ENCODE peak calls at places on chromosomes 7 and 10, in five cellular contexts. M is stimulated activated CD4-positive, alpha-beta T cell treated with anti-CD3 and anti-CD28 coated beads, Interleukin-15, amount 100 ng/mL, for 1 hour; Z is esophagus muscularis mucosa; W is amniotic stem cell; B is activated CD8-positive, alpha-beta memory T cell treated with anti-CD3 and anti-CD28 coated beads, Interleukin-2, amount 50 U/mL, for 48 hours. F is an unnamed sample.
A peak's percentile ranks its signal among the peaks of the same experiment; 100 is the strongest.

GRCh38 chr10:35565602-35566061 is 39.5 kb upstream of the GJD4 start:
- DNase-seq in M (no peak), Z (no peak), W (no peak), B (no peak), F (no peak)

GRCh38 chr10:3132036-3133025 is 40.3 kb downstream of the PITRM1 start:
- DNase-seq in M (no peak), Z (no peak), W (no peak), B (no peak), F (no peak)

GRCh38 chr10:126203746-126204145 is 184.5 kb downstream of the ADAM12 start:
- DNase-seq in M (no peak), Z (no peak), W (no peak), B (no peak), F (no peak)

GRCh38 chr7:127598318-127598717 is 4.8 kb downstream of the FSCN3 start:
- DNase-seq in M (no peak), Z (no peak), W (no peak), B (no peak), F (no peak)

GRCh38 chr10:3785849-3786290 is 861 bp upstream of the KLF6 start:
- DNase-seq in M (no peak), Z (peak; percentile 91), W (no peak), B (peak; percentile 80), F (no peak)

GRCh38 chr7:47444376-47445098 is 137.4 kb downstream of the TNS3 start:
- DNase-seq in M (no peak), Z (no peak), W (no peak), B (no peak), F (no peak)

GRCh38 chr10:72466018-72466417 is 111.3 kb upstream of the DNAJB12 start:
- DNase-seq in M (no peak), Z (no peak), W (no peak), B (no peak), F (no peak)

GRCh38 chr10:110852255-110852896 is 19.4 kb upstream of the PDCD4 start:
- DNase-seq in M (no peak), Z (no peak), W (no peak), B (no peak), F (no peak)

GRCh38 chr10:1571587-1572237 is 165.6 kb downstream of the ADARB2 start:
- DNase-seq in M (no peak), Z (no peak), W (no peak), B (no peak), F (no peak)

GRCh38 chr10:125694874-125695273 is 11.9 kb upstream of the TEX36 start:
- DNase-seq in M (no peak), Z (no peak), W (peak; percentile 75), B (no peak), F (no peak)

GRCh38 chr10:48634198-48634983 is 29.5 kb upstream of the ARHGAP22 start:
- DNase-seq in M (no peak), Z (peak; percentile 91), W (no peak), B (no peak), F (peak; percentile 19)

GRCh38 chr10:72764151-72764550 is 72.2 kb downstream of the MCU start:
- DNase-seq in M (no peak), Z (no peak), W (no peak), B (no peak), F (no peak)

GRCh38 chr10:110634527-110635209 is 9.5 kb upstream of the RBM20 start:
- DNase-seq in M (no peak), Z (peak; percentile 74), W (no peak), B (no peak), F (no peak)

GRCh38 chr10:125175807-125176206 is 15.4 kb upstream of the CTBP2 start:
- DNase-seq in M (no peak), Z (no peak), W (no peak), B (no peak), F (no peak)

GRCh38 chr10:99926925-99927718 is 82.6 kb downstream of the DNMBP start:
- DNase-seq in M (no peak), Z (no peak), W (no peak), B (no peak), F (no peak)

GRCh38 chr10:18610517-18610916 is 40.9 kb downstream of the NSUN6 start:
- DNase-seq in M (no peak), Z (no peak), W (peak; percentile 18), B (no peak), F (no peak)

GRCh38 chr7:137661634-137662033 is 185.1 kb downstream of the DGKI start:
- DNase-seq in M (no peak), Z (no peak), W (no peak), B (no peak), F (no peak)

GRCh38 chr7:139574618-139575337 is 51.3 kb downstream of the CLEC2L start:
- DNase-seq in M (no peak), Z (no peak), W (no peak), B (peak; percentile 36), F (no peak)

GRCh38 chr7:121741896-121742295 is 131.1 kb upstream of the PTPRZ1 start:
- DNase-seq in M (no peak), Z (no peak), W (no peak), B (no peak), F (no peak)

GRCh38 chr7:12895296-12895695 is 207.9 kb downstream of the ARL4A start:
- DNase-seq in M (no peak), Z (no peak), W (no peak), B (no peak), F (no peak)

GRCh38 chr10:200405-200804 is 65.2 kb downstream of the ZMYND11 start:
- DNase-seq in M (no peak), Z (no peak), W (no peak), B (no peak), F (no peak)

GRCh38 chr7:123723913-123724312 is 24.9 kb downstream of the WASL start:
- DNase-seq in M (no peak), Z (no peak), W (no peak), B (no peak), F (no peak)

GRCh38 chr10:85995791-85996190 is 370.8 kb downstream of the GRID1 start:
- DNase-seq in M (no peak), Z (peak; percentile 47), W (no peak), B (no peak), F (no peak)

GRCh38 chr7:12765431-12766100 is 78.1 kb downstream of the ARL4A start:
- DNase-seq in M (no peak), Z (no peak), W (no peak), B (no peak), F (no peak)

GRCh38 chr7:121323515-121323914 is 5.3 kb upstream of the WNT16 start:
- DNase-seq in M (no peak), Z (no peak), W (no peak), B (no peak), F (no peak)

GRCh38 chr10:4882704-4883078 is 56.7 kb downstream of the AKR1E2 start:
- DNase-seq in M (no peak), Z (no peak), W (no peak), B (no peak), F (no peak)

GRCh38 chr10:98377001-98377400 is 38.0 kb downstream of the PYROXD2 start:
- DNase-seq in M (no peak), Z (no peak), W (no peak), B (no peak), F (no peak)

GRCh38 chr10:128440513-128441160 is 314.4 kb upstream of the MKI67 start:
- DNase-seq in M (no peak), Z (no peak), W (no peak), B (no peak), F (no peak)

GRCh38 chr10:49634053-49634660 is 20.3 kb downstream of the CHAT start:
- DNase-seq in M (no peak), Z (no peak), W (no peak), B (no peak), F (no peak)

GRCh38 chr10:132938472-132939329 is 3.7 kb downstream of the CFAP46 start:
- DNase-seq in M (no peak), Z (no peak), W (no peak), B (no peak), F (no peak)